ENCODE peak calls at places on chromosomes 13 and 19, in eight cellular contexts. One of them, this sample, is unnamed.

GRCh38 chr13:46613409-46614049 is 60.6 kb downstream of the LRCH1 start:
- DNase-seq in HEK293T: no peak
- DNase-seq in Kasumi-1: no peak
- DNase-seq in skeletal muscle cell: no peak
- DNase-seq in CD8-positive, alpha-beta T cell: no peak
- DNase-seq in tibial nerve: no peak
- DNase-seq in posterior cingulate gyrus: no peak
- DNase-seq in kidney epithelial cell: no peak
- DNase-seq in this sample: no peak

GRCh38 chr19:47541507-47541906 is 26.6 kb upstream of the NAPA start:
- DNase-seq in HEK293T: no peak
- DNase-seq in Kasumi-1: no peak
- DNase-seq in skeletal muscle cell: no peak
- DNase-seq in CD8-positive, alpha-beta T cell: peak
- DNase-seq in tibial nerve: no peak
- DNase-seq in posterior cingulate gyrus: no peak
- DNase-seq in kidney epithelial cell: peak
- DNase-seq in this sample: no peak

GRCh38 chr19:39557791-39558622 is 18.0 kb upstream of the EID2 start:
- DNase-seq in HEK293T: peak
- DNase-seq in Kasumi-1: no peak
- DNase-seq in skeletal muscle cell: no peak
- DNase-seq in CD8-positive, alpha-beta T cell: no peak
- DNase-seq in tibial nerve: no peak
- DNase-seq in posterior cingulate gyrus: no peak
- DNase-seq in kidney epithelial cell: no peak
- DNase-seq in this sample: no peak

GRCh38 chr13:76723551-76724232 is 162.5 kb downstream of the KCTD12 start:
- DNase-seq in HEK293T: no peak
- DNase-seq in Kasumi-1: peak
- DNase-seq in skeletal muscle cell: peak
- DNase-seq in CD8-positive, alpha-beta T cell: no peak
- DNase-seq in tibial nerve: no peak
- DNase-seq in posterior cingulate gyrus: peak
- DNase-seq in kidney epithelial cell: peak
- DNase-seq in this sample: peak

GRCh38 chr19:5588906-5589676 is 21.3 kb upstream of the TINCR start:
- DNase-seq in HEK293T: no peak
- DNase-seq in Kasumi-1: no peak
- DNase-seq in skeletal muscle cell: no peak
- DNase-seq in CD8-positive, alpha-beta T cell: no peak
- DNase-seq in tibial nerve: no peak
- DNase-seq in posterior cingulate gyrus: no peak
- DNase-seq in kidney epithelial cell: no peak
- DNase-seq in this sample: no peak

GRCh38 chr19:49335071-49335783 is at the start of gene CD37:
- DNase-seq in HEK293T: no peak
- DNase-seq in Kasumi-1: peak
- DNase-seq in skeletal muscle cell: no peak
- DNase-seq in CD8-positive, alpha-beta T cell: peak
- DNase-seq in tibial nerve: no peak
- DNase-seq in posterior cingulate gyrus: peak
- DNase-seq in kidney epithelial cell: no peak
- DNase-seq in this sample: peak

GRCh38 chr13:62697702-62698101 is 1282.1 kb upstream of the PCDH20 start:
- DNase-seq in HEK293T: no peak
- DNase-seq in Kasumi-1: no peak
- DNase-seq in skeletal muscle cell: no peak
- DNase-seq in CD8-positive, alpha-beta T cell: no peak
- DNase-seq in tibial nerve: no peak
- DNase-seq in posterior cingulate gyrus: no peak
- DNase-seq in kidney epithelial cell: no peak
- DNase-seq in this sample: no peak

GRCh38 chr19:53102186-53102585 is 1.0 kb downstream of the ZNF160 start:
- DNase-seq in HEK293T: no peak
- DNase-seq in Kasumi-1: no peak
- DNase-seq in skeletal muscle cell: no peak
- DNase-seq in CD8-positive, alpha-beta T cell: no peak
- DNase-seq in tibial nerve: no peak
- DNase-seq in posterior cingulate gyrus: peak
- DNase-seq in kidney epithelial cell: no peak
- DNase-seq in this sample: no peak

GRCh38 chr13:29170451-29171082 is 350.4 kb downstream of the MTUS2 start:
- DNase-seq in HEK293T: no peak
- DNase-seq in Kasumi-1: no peak
- DNase-seq in skeletal muscle cell: no peak
- DNase-seq in CD8-positive, alpha-beta T cell: no peak
- DNase-seq in tibial nerve: no peak
- DNase-seq in posterior cingulate gyrus: no peak
- DNase-seq in kidney epithelial cell: no peak
- DNase-seq in this sample: no peak

GRCh38 chr13:59261928-59262488 is 901.7 kb downstream of the DIAPH3 start:
- DNase-seq in HEK293T: peak
- DNase-seq in Kasumi-1: peak
- DNase-seq in skeletal muscle cell: no peak
- DNase-seq in CD8-positive, alpha-beta T cell: no peak
- DNase-seq in tibial nerve: no peak
- DNase-seq in posterior cingulate gyrus: no peak
- DNase-seq in kidney epithelial cell: no peak
- DNase-seq in this sample: no peak

GRCh38 chr19:52138614-52139290 is 986 bp downstream of the ZNF616 start:
- DNase-seq in HEK293T: peak
- DNase-seq in Kasumi-1: peak
- DNase-seq in skeletal muscle cell: no peak
- DNase-seq in CD8-positive, alpha-beta T cell: no peak
- DNase-seq in tibial nerve: no peak
- DNase-seq in posterior cingulate gyrus: peak
- DNase-seq in kidney epithelial cell: no peak
- DNase-seq in this sample: no peak

GRCh38 chr13:50646070-50646469 is 197.4 kb downstream of the DLEU7 start:
- DNase-seq in HEK293T: no peak
- DNase-seq in Kasumi-1: no peak
- DNase-seq in skeletal muscle cell: no peak
- DNase-seq in CD8-positive, alpha-beta T cell: no peak
- DNase-seq in tibial nerve: no peak
- DNase-seq in posterior cingulate gyrus: no peak
- DNase-seq in kidney epithelial cell: no peak
- DNase-seq in this sample: no peak

GRCh38 chr19:34676697-34677385 is at the start of gene SCGB2B2:
- DNase-seq in HEK293T: peak
- DNase-seq in Kasumi-1: peak
- DNase-seq in skeletal muscle cell: peak
- DNase-seq in CD8-positive, alpha-beta T cell: peak
- DNase-seq in tibial nerve: peak
- DNase-seq in posterior cingulate gyrus: peak
- DNase-seq in kidney epithelial cell: no peak
- DNase-seq in this sample: peak

GRCh38 chr13:67549331-67549730 is 319.2 kb upstream of the PCDH9 start:
- DNase-seq in HEK293T: no peak
- DNase-seq in Kasumi-1: peak
- DNase-seq in skeletal muscle cell: peak
- DNase-seq in CD8-positive, alpha-beta T cell: no peak
- DNase-seq in tibial nerve: no peak
- DNase-seq in posterior cingulate gyrus: no peak
- DNase-seq in kidney epithelial cell: peak
- DNase-seq in this sample: no peak

GRCh38 chr19:3665681-3666544 is 34.4 kb downstream of the PIP5K1C start:
- DNase-seq in HEK293T: peak
- DNase-seq in Kasumi-1: peak
- DNase-seq in skeletal muscle cell: no peak
- DNase-seq in CD8-positive, alpha-beta T cell: peak
- DNase-seq in tibial nerve: peak
- DNase-seq in posterior cingulate gyrus: peak
- DNase-seq in kidney epithelial cell: no peak
- DNase-seq in this sample: peak

GRCh38 chr19:55117063-55117635 is 288 bp downstream of the PPP1R12C start:
- DNase-seq in HEK293T: peak
- DNase-seq in Kasumi-1: no peak
- DNase-seq in skeletal muscle cell: no peak
- DNase-seq in CD8-positive, alpha-beta T cell: no peak
- DNase-seq in tibial nerve: no peak
- DNase-seq in posterior cingulate gyrus: no peak
- DNase-seq in kidney epithelial cell: no peak
- DNase-seq in this sample: peak

GRCh38 chr19:38115264-38115802 is 108.7 kb downstream of the DPF1 start:
- DNase-seq in HEK293T: no peak
- DNase-seq in Kasumi-1: no peak
- DNase-seq in skeletal muscle cell: no peak
- DNase-seq in CD8-positive, alpha-beta T cell: no peak
- DNase-seq in tibial nerve: no peak
- DNase-seq in posterior cingulate gyrus: no peak
- DNase-seq in kidney epithelial cell: no peak
- DNase-seq in this sample: no peak

GRCh38 chr19:33227242-33227650 is 1.6 kb upstream of the SLC7A10 start:
- DNase-seq in HEK293T: no peak
- DNase-seq in Kasumi-1: no peak
- DNase-seq in skeletal muscle cell: no peak
- DNase-seq in CD8-positive, alpha-beta T cell: no peak
- DNase-seq in tibial nerve: no peak
- DNase-seq in posterior cingulate gyrus: no peak
- DNase-seq in kidney epithelial cell: no peak
- DNase-seq in this sample: no peak

This sample was measured in lower leg skin.